ENCODE peak calls at places on chromosomes 16 and 17, in four cellular contexts. T, W, R and V are unnamed samples.

GRCh38 chr17:81434079-81434478 is 38.8 kb downstream of the BAHCC1 start:
- DNase-seq in R (no peak), W (no peak), T (no peak), V (no peak)

GRCh38 chr17:11925271-11926021 is 71.8 kb downstream of the ZNF18 start:
- DNase-seq in T (no peak), R (no peak), W (no peak), V (no peak)

GRCh38 chr17:81254955-81255717 is 16.0 kb downstream of the NDUFAF8 start:
- DNase-seq in R (peak), W (peak), T (no peak), V (peak)

GRCh38 chr16:86396918-86397317 is 113.4 kb upstream of the FOXF1 start:
- DNase-seq in W (no peak), T (no peak), R (peak), V (no peak)

GRCh38 chr17:9658593-9659211 is 13.4 kb downstream of the USP43 start:
- DNase-seq in T (no peak), W (no peak), R (peak), V (no peak)

GRCh38 chr16:56848955-56849689 is 15.9 kb upstream of the SLC12A3 start:
- DNase-seq in R (peak), W (no peak), T (no peak), V (peak)

GRCh38 chr16:86925067-86925791 is 346.9 kb downstream of the FOXL1 start:
- DNase-seq in R (no peak), W (no peak), T (no peak), V (no peak)

GRCh38 chr17:56707312-56708219 is 114.1 kb downstream of the NOG start:
- DNase-seq in T (no peak), W (no peak), R (no peak), V (no peak)

GRCh38 chr16:75420987-75421819 is 12.1 kb downstream of the CFDP1 start:
- DNase-seq in W (peak), T (no peak), R (no peak), V (peak)

GRCh38 chr16:50616883-50617629 is 64.1 kb downstream of the SNX20 start:
- DNase-seq in T (no peak), W (no peak), R (no peak), V (no peak)

GRCh38 chr17:38942641-38943040 is 17.2 kb downstream of the LASP1NB start:
- DNase-seq in T (no peak), W (no peak), R (no peak), V (no peak)

GRCh38 chr17:77438241-77439204 is 297.8 kb downstream of the SEC14L1 start:
- DNase-seq in W (no peak), T (no peak), R (no peak), V (no peak)

GRCh38 chr17:36183001-36183810 is 6.8 kb upstream of the TBC1D3B start:
- DNase-seq in W (peak), T (no peak), R (no peak), V (peak)

GRCh38 chr17:76381633-76382304 is 2.6 kb upstream of the SPHK1 start:
- DNase-seq in T (no peak), W (peak), R (no peak), V (no peak)
- H3K4me3 ChIP-seq in T (no peak), W (no peak), R (no peak), V (no peak)

DNA sequence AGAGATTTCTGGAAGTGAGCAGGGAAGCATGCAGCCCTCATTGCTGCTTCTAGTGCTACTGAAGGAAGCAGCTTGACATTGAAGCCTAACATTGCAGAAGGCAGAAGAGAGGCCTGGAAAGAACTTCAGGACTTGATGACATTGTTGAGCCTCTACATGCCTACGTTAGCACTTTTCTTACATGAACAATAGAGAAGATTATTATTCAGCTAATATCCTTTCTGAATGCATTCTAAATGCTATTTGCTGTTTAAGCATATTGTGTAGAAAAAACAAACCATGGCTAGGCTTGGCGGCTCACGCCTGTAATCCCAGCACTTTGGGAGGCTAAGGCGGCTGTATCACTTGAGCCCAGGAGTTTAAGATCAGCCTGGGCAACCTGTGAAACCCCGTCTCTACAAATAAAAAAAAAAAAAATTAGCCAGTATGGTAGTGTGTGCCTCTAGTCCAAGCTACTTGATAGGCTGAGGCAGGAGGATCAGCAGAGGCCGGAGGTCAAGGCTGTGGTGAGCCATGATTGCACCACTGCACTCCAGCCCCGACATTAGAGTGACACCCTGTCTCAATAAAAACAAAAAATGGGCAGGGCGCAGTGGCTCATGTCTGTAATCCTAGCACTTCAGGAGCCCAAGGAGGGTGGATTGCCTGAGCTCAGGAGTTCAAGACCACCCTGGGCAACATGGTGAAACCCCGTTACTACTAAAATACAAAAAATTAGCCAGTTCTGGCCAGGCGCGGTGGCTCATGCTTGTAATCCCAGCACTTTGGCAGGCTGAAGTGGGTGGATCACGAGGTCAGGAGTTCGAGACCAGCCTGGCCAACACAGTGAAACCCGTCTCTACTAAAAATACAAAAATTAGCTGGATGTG is 2.2 kb upstream of the AURKB start:
- DNase-seq in R (no peak), W (no peak), T (no peak), V (no peak)
- H3K4me3 ChIP-seq in R (no peak), W (no peak), T (no peak), V (no peak)

DNA sequence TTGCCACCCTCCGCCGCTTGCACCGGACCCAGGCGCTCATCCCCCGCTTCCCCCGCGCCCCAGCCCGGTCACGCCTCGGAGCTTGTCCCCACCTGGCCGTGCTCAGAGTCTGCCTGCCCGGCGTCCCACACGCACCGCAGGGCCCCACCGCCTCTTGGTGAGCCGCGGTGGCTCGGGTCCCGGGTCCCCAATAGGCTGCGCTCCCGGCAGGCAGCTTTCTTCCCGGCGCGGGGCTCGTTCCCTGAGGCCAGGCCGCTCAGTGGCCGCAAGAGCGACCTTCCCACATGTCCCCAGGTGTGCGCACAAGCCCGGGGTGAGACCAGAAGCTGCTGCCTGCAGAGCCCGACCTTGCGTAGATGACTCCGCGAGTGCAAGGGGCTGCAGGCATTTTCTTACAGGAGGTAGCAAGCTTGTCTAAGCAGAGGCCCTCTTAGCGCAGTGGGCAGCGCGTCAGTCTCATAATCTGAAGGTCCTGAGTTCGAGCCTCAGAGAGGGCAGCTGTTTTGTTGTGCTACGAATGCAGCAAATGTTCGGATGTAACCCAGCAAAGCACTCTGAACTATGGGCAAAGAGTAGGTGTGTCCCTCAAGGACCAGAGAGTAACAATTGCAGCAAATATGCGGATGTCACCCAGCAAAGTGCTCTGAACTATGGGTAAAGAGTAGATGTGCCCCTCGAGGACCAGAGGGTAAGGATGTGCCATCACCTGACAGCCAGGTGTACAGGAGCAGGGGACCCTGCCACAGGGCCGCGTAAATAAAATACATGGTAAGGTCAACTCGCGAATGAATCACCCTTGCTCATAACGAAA is 15.6 kb downstream of the TLE7 start:
- DNase-seq in T (no peak), R (peak), W (peak), V (no peak)
- H3K4me3 ChIP-seq in T (no peak), R (peak), W (no peak), V (no peak)

GRCh38 chr17:14296511-14296910 is 4.4 kb upstream of the HS3ST3B1 start:
- DNase-seq in R (no peak), T (no peak), W (no peak), V (no peak)

GRCh38 chr17:14300628-14301278 is at the start of gene HS3ST3B1:
- DNase-seq in W (peak), R (peak), T (peak), V (peak)

GRCh38 chr17:14299261-14300093 is 1.4 kb upstream of the HS3ST3B1 start:
- DNase-seq in T (peak), R (no peak), W (peak), V (peak)

GRCh38 chr17:14297161-14297851 is 3.6 kb upstream of the HS3ST3B1 start:
- DNase-seq in R (no peak), T (peak), W (peak), V (peak)

GRCh38 chr17:14298221-14298994 is 2.5 kb upstream of the HS3ST3B1 start:
- DNase-seq in R (no peak), W (no peak), T (no peak), V (no peak)
- H3K4me3 ChIP-seq in R (no peak), W (no peak), T (no peak), V (no peak)